ENCODE peak calls at places on chromosomes 2 and 18, in four cellular contexts. J is IMR-90, R is mesendoderm, M is mesenchymal stem cell. S is an unnamed sample.

GRCh38 chr2:42859006-42859552 is 66.7 kb upstream of the HAAO start:
- DNase-seq in J (peak; percentile 81), R (peak; percentile 78), M (peak; percentile 76), S (peak; percentile 88)

GRCh38 chr2:241036397-241036963 is 38.1 kb downstream of the SNED1 start:
- DNase-seq in J (no peak), R (peak; percentile 22), M (peak; percentile 6), S (peak; percentile 56)

GRCh38 chr2:11827547-11827946 is 81.1 kb downstream of the LPIN1 start:
- DNase-seq in J (no peak), R (no peak), M (no peak), S (no peak)

GRCh38 chr18:45110577-45111506 is 430.2 kb downstream of the SETBP1 start:
- DNase-seq in J (no peak), R (no peak), M (no peak), S (no peak)

GRCh38 chr18:45277870-45278269 is 337.4 kb upstream of the SLC14A2 start:
- DNase-seq in J (no peak), R (no peak), M (no peak), S (no peak)

GRCh38 chr18:77065221-77065981 is 67.2 kb downstream of the MBP start:
- DNase-seq in J (peak; percentile 94), R (no peak), M (peak; percentile 98), S (no peak)

GRCh38 chr2:26530141-26530540 is 52.2 kb upstream of the OTOF start:
- DNase-seq in J (no peak), R (no peak), M (no peak), S (no peak)

GRCh38 chr2:84395819-84396218 is 63.3 kb downstream of the SUCLG1 start:
- DNase-seq in J (peak; percentile 82), R (no peak), M (no peak), S (no peak)

GRCh38 chr18:26549486-26550435 is 1.4 kb upstream of the KCTD1 start:
- DNase-seq in J (peak; percentile 38), R (peak; percentile 75), M (peak; percentile 69), S (peak; percentile 51)

GRCh38 chr2:55113976-55114564 is 63.8 kb upstream of the RTN4 start:
- DNase-seq in J (no peak), R (no peak), M (no peak), S (no peak)

GRCh38 chr18:28185121-28185520 is 8.2 kb upstream of the CDH2 start:
- DNase-seq in J (no peak), R (peak; percentile 66), M (no peak), S (no peak)

GRCh38 chr2:25666218-25666617 is 7.2 kb downstream of the DTNB start:
- DNase-seq in J (no peak), R (no peak), M (no peak), S (no peak)

GRCh38 chr2:66803651-66804050 is 368.7 kb downstream of the MEIS1 start:
- DNase-seq in J (peak; percentile 86), R (no peak), M (no peak), S (no peak)

GRCh38 chr2:174979996-174980395 is 25.2 kb downstream of the CHN1 start:
- DNase-seq in J (no peak), R (no peak), M (no peak), S (no peak)

GRCh38 chr2:26344581-26345283 is 1.2 kb upstream of the SELENOI start:
- DNase-seq in J (peak; percentile 49), R (peak; percentile 84), M (peak; percentile 54), S (no peak)

GRCh38 chr18:79823120-79823519 is 25.4 kb downstream of the KCNG2 start:
- DNase-seq in J (no peak), R (no peak), M (no peak), S (no peak)

GRCh38 chr2:9478526-9478925 is 4.2 kb downstream of the IAH1 start:
- DNase-seq in J (no peak), R (no peak), M (no peak), S (no peak)

GRCh38 chr2:215920244-215921100 is 92.9 kb downstream of the MREG start:
- DNase-seq in J (peak; percentile 87), R (peak; percentile 82), M (peak; percentile 79), S (peak; percentile 65)

GRCh38 chr2:202136526-202136925 is 63.5 kb downstream of the KIAA2012 start:
- DNase-seq in J (no peak), R (no peak), M (no peak), S (no peak)

GRCh38 chr18:57906852-57907251 is 103.7 kb upstream of the ATP8B1 start:
- DNase-seq in J (no peak), R (peak; percentile 52), M (no peak), S (no peak)

GRCh38 chr2:104476563-104476988 is 377.3 kb upstream of the POU3F3 start:
- DNase-seq in J (no peak), R (no peak), M (no peak), S (no peak)

GRCh38 chr18:80145191-80145799 is 36.2 kb downstream of the ADNP2 start:
- DNase-seq in J (peak; percentile 52), R (no peak), M (no peak), S (no peak)

GRCh38 chr2:222362336-222362735 is 62.0 kb upstream of the SGPP2 start:
- DNase-seq in J (no peak), R (no peak), M (no peak), S (no peak)

GRCh38 chr2:172196768-172197322 is 94.1 kb upstream of the DLX2 start:
- DNase-seq in J (peak; percentile 85), R (no peak), M (peak; percentile 56), S (no peak)

GRCh38 chr2:46780411-46780800 is 135.2 kb downstream of the MCFD2 start:
- DNase-seq in J (no peak), R (no peak), M (no peak), S (no peak)

GRCh38 chr2:233061007-233061590 is 957 bp downstream of the INPP5D start:
- DNase-seq in J (no peak), R (no peak), M (no peak), S (no peak)

GRCh38 chr18:23588836-23589560 is 2.7 kb upstream of the NPC1 start:
- DNase-seq in J (no peak), R (peak; percentile 64), M (peak; percentile 38), S (no peak)

GRCh38 chr2:38966006-38966405 is 76.3 kb downstream of the ARHGEF33 start:
- DNase-seq in J (no peak), R (no peak), M (no peak), S (no peak)

GRCh38 chr2:38959938-38960608 is 70.4 kb downstream of the ARHGEF33 start:
- DNase-seq in J (peak; percentile 85), R (peak; percentile 92), M (peak; percentile 77), S (peak; percentile 56)

GRCh38 chr2:38959464-38959863 is 69.8 kb downstream of the ARHGEF33 start:
- DNase-seq in J (no peak), R (no peak), M (no peak), S (no peak)

GRCh38 chr2:38957972-38958371 is 68.3 kb downstream of the ARHGEF33 start:
- DNase-seq in J (no peak), R (no peak), M (no peak), S (no peak)

DNA sequence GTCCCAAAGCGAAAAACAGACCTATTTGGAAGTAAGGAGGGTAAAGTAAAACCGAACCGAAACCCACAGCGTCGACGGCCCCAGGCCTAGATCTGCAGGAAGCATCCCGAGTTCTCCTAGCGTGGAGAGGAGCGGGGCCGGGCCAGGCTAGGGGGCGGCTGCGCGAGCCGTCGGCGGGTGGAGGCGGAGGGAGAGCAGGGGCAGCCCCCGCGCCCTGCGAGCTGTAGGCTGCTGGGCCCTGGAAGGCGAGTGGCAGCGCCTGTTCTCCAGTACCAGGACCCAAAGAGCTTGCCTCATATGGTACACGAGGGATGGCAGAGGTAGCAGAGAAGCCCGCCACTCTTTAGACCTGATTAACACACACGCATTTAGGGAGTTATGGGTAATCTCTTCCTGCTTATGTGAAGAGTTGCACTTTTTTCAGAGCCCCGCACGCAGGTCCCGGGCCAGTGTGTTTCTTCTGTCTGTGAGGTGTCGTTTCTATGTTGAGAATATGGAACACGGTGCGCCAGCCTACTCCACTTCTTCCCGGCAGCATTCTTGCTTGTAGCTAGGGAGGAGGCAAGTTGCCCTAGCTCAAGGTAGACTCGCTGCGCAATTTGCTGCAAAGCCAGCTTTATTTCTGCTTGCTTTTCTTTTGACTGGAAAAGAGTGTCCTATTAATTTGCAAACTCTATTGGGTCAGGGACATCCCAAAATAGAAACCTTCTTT is 71.1 kb downstream of the ARHGEF33 start:
- DNase-seq in J (no peak), R (no peak), M (no peak), S (no peak)
- H4K8ac ChIP-seq in J (peak overlapping the region; percentile 87), R (no peak overlapping the region), M (peak overlapping the region; percentile 91), S (no peak overlapping the region)

DNA sequence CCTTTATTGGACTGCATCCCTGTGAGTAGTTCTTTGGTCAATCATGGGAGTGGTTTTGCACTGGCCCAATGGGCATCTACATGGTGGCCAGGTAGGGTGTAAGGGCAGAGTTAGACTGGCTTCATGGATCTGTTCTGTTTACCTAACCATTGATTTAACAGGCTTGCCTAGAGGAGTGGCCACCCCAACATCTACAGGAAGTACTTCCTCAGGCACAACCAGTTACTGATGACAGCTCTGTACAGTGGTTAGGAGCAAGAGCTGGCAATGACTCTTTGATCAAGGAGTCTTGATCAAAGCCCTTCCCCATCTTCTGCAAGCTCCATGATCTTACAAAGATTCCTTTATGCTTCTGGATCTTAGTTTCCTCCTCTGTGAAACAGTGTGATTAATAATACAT is 140.9 kb upstream of the CYP1B1 start:
- DNase-seq in J (no peak), R (no peak), M (no peak), S (no peak)
- H4K8ac ChIP-seq in J (no peak overlapping the region), R (no peak overlapping the region), M (no peak overlapping the region), S (no peak overlapping the region)

GRCh38 chr2:71070294-71071025 is 2.0 kb downstream of the NAGK start:
- DNase-seq in J (peak; percentile 37), R (peak; percentile 82), M (peak; percentile 70), S (no peak)

GRCh38 chr2:71067567-71068217 is 756 bp upstream of the NAGK start:
- DNase-seq in J (no peak), R (no peak), M (no peak), S (no peak)

GRCh38 chr2:71069376-71069775 is 928 bp downstream of the NAGK start:
- DNase-seq in J (peak; percentile 56), R (no peak), M (peak; percentile 16), S (no peak)

GRCh38 chr2:71066856-71067255 is 1.6 kb upstream of the NAGK start:
- DNase-seq in J (no peak), R (no peak), M (no peak), S (no peak)

GRCh38 chr2:71068218-71069035 is at the start of gene NAGK:
- DNase-seq in J (peak; percentile 94), R (peak; percentile 97), M (peak; percentile 95), S (peak; percentile 96)
- H4K8ac ChIP-seq in J (peak within 1 kb of the TSS; percentile 99), R (peak within 1 kb of the TSS; percentile 43), M (peak within 1 kb of the TSS; percentile 98), S (peak within 1 kb of the TSS; percentile 56)

DNA sequence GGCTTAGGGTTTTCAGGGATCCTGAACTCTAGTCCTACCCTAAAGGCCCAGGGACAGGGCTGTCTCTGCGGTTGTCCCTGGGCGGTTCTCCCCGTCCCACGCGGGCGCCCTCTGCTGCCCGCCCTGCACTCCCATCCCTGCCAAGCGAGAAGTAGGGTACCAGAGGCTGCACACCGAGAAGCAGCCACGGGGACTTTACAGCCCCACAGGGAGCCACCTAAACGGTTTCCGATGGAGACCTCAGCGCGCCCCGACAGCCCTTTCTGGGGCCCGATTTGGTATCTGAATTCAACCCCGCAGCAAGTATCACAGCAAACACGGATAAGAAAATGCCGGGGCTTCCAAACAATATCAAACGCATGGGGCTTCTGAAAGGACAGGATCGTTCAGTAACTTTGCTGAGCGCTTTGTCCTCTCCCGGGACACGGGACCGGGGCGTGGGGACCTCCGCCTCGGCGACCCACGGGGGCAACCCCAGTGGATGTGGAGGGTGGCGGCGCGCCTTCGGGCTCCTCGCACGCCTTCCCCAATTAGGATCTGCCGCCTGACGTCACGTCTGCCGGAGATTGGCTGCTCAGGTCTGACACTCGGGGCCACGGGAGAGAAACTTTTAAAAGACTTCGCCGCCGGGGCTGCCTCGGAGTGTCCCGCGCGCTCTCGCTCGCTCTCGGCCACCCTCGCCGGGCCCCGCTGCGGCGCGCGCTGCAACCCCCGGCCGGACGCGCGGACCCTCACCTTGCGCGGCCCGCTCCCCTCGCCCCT is at the start of gene LTBP1:
- DNase-seq in J (peak; percentile 76), R (peak; percentile 85), M (peak; percentile 86), S (peak; percentile 61)
- H4K8ac ChIP-seq in J (peak within 1 kb of the TSS; percentile 20), R (peak within 1 kb of the TSS; percentile 98), M (peak within 1 kb of the TSS; percentile 56), S (no peak within 1 kb of the TSS)

S was measured in neuronal stem cell.